ENCODE peak calls at places on chromosomes 11 and 22, in seven cellular contexts. I, F, M, D, X, Q and P are unnamed samples.

GRCh38 chr11:45859661-45860140 is 12.4 kb downstream of the CRY2 start:
- DNase-seq in I (no peak), F (no peak), M (peak), D (no peak), X (no peak), Q (no peak), P (no peak)

GRCh38 chr11:128796275-128796674 is 70.8 kb downstream of the KCNJ1 start:
- DNase-seq in I (no peak), F (peak), M (no peak), D (no peak), X (no peak), Q (peak), P (peak)

GRCh38 chr11:92227954-92228935 is 3.6 kb downstream of the FAT3 start:
- DNase-seq in I (no peak), F (no peak), M (peak), D (no peak), X (no peak), Q (no peak), P (no peak)

GRCh38 chr22:37445501-37445900 is 18.2 kb upstream of the ELFN2 start:
- DNase-seq in I (no peak), F (no peak), M (no peak), D (no peak), X (no peak), Q (no peak), P (no peak)

GRCh38 chr11:43830928-43831440 is 49.6 kb upstream of the ALKBH3 start:
- DNase-seq in I (peak), F (no peak), M (no peak), D (no peak), X (peak), Q (no peak), P (no peak)

GRCh38 chr11:1570001-1570453 is 2.0 kb downstream of the DUSP8 start:
- DNase-seq in I (peak), F (no peak), M (peak), D (no peak), X (no peak), Q (no peak), P (no peak)

GRCh38 chr11:121163658-121164308 is 62.7 kb downstream of the TECTA start:
- DNase-seq in I (no peak), F (peak), M (no peak), D (no peak), X (no peak), Q (no peak), P (no peak)

GRCh38 chr11:26901162-26901561 is 92.8 kb upstream of the FIBIN start:
- DNase-seq in I (no peak), F (no peak), M (no peak), D (no peak), X (no peak), Q (no peak), P (no peak)

GRCh38 chr11:14578551-14578956 is 58.4 kb upstream of the PSMA1 start:
- DNase-seq in I (peak), F (peak), M (peak), D (no peak), X (peak), Q (no peak), P (no peak)

GRCh38 chr11:103257360-103257759 is 148.1 kb downstream of the DYNC2H1 start:
- DNase-seq in I (peak), F (no peak), M (peak), D (no peak), X (no peak), Q (no peak), P (no peak)

GRCh38 chr22:19451570-19451969 is 4.1 kb upstream of the C22orf39 start:
- DNase-seq in I (no peak), F (no peak), M (no peak), D (no peak), X (no peak), Q (no peak), P (no peak)

GRCh38 chr11:112016088-112016764 is 9.0 kb upstream of the DLAT start:
- DNase-seq in I (no peak), F (no peak), M (no peak), D (no peak), X (no peak), Q (peak), P (peak)

GRCh38 chr11:2762031-2762380 is 62.2 kb upstream of the KCNQ1OT1 start:
- DNase-seq in I (no peak), F (no peak), M (no peak), D (no peak), X (no peak), Q (no peak), P (no peak)

GRCh38 chr11:63906585-63906984 is 10.4 kb downstream of the RCOR2 start:
- DNase-seq in I (no peak), F (no peak), M (peak), D (peak), X (peak), Q (no peak), P (no peak)

GRCh38 chr22:24376606-24377005 is 50.8 kb upstream of the ADORA2A start:
- DNase-seq in I (no peak), F (no peak), M (no peak), D (no peak), X (no peak), Q (no peak), P (no peak)

GRCh38 chr22:24601217-24602104 is 1.5 kb upstream of the GGT1 start:
- DNase-seq in I (peak), F (no peak), M (peak), D (peak), X (no peak), Q (no peak), P (no peak)

GRCh38 chr11:131762346-131763110 is 392.1 kb downstream of the NTM start:
- DNase-seq in I (no peak), F (no peak), M (no peak), D (no peak), X (no peak), Q (no peak), P (no peak)

GRCh38 chr11:355581-356458 is 13.5 kb upstream of the B4GALNT4 start:
- DNase-seq in I (peak), F (peak), M (peak), D (peak), X (peak), Q (peak), P (peak)

GRCh38 chr22:45553333-45554039 is 50.8 kb downstream of the FBLN1 start:
- DNase-seq in I (peak), F (no peak), M (peak), D (peak), X (peak), Q (peak), P (peak)
- TF ChIP-seq POLR2AphosphoS5 in I (no peak), F (no peak), M (no peak), D (no peak), X (no peak), Q (no peak), P (no peak)

GRCh38 chr11:124872280-124872679 is 7.0 kb downstream of the ROBO3 start:
- DNase-seq in I (no peak), F (no peak), M (no peak), D (no peak), X (no peak), Q (no peak), P (no peak)
- TF ChIP-seq TAF1 in I (no peak), F (no peak), M (no peak), D (no peak), X (no peak), Q (no peak), P (no peak)

GRCh38 chr22:50285568-50286229 is 15.5 kb upstream of the MAPK11 start:
- DNase-seq in I (no peak), F (no peak), M (no peak), D (no peak), X (no peak), Q (no peak), P (no peak)

GRCh38 chr22:50287731-50288130 is 17.6 kb upstream of the MAPK11 start:
- DNase-seq in I (no peak), F (no peak), M (no peak), D (no peak), X (no peak), Q (no peak), P (no peak)

GRCh38 chr22:50284479-50284878 is 14.3 kb upstream of the MAPK11 start:
- DNase-seq in I (no peak), F (no peak), M (no peak), D (no peak), X (no peak), Q (no peak), P (no peak)

GRCh38 chr22:50286701-50287318 is 16.6 kb upstream of the MAPK11 start:
- DNase-seq in I (no peak), F (no peak), M (no peak), D (no peak), X (no peak), Q (no peak), P (no peak)

GRCh38 chr22:50286275-50286674 is 16.1 kb upstream of the MAPK11 start:
- DNase-seq in I (no peak), F (no peak), M (no peak), D (no peak), X (no peak), Q (no peak), P (no peak)
- TF ChIP-seq POLR2AphosphoS5 in I (no peak), F (no peak), M (no peak), D (no peak), X (no peak), Q (no peak), P (no peak)

DNA sequence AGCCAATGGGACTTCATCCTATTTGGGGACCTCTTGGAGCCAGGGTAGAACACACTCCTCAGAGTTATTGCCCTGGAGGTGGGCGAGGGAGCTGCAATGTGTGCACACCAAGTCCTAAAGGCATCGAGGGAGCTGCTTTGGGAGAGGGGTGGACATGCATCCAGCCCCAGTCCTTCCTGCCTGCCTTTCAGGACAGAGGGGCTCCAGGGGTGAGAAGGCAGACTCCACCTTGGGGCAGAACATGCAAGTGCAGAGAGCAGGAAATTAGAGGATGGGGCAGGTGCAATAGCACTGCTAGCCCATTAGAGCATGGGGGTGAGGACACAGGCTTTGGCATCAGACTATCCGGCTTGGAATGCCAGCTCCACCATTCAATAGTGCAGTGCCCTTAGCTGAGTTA is 288.5 kb downstream of the OPCML start:
- DNase-seq in I (no peak), F (no peak), M (no peak), D (peak), X (no peak), Q (no peak), P (no peak)
- TF ChIP-seq TAF1 in I (no peak), F (no peak), M (no peak), D (no peak), X (no peak), Q (no peak), P (no peak)

DNA sequence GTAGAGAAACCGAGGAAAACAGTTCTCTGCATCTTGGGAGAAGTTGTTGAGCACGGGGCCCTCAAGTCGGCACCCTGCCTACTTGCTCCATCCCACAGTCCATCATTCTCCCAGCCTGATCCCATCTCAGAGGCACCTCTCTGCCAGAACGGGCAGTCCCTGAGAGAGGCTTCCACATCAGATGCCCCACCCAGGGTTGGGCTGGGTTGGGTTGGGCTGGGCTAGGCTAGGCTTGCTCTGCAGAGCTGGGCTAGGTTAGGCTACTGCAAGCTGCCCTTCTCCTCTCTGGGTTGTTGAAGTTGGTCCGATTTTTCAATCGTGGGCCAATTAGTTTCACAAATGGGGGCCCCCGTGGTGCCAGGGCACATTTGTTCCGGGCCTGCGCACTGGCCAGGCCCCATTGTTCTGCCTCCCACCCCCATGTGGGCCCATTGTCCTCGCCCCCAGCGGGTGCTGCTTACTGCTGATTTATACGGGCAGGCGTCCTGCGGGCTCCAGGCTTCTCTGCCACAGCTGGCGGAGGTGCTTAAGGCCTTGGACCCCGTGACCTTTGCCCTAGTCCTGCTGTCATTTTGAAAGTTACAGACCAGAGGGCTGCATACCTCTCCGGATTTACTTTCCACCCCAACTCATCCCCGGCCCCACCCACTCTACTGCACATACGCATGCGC is 63.7 kb upstream of the NNMT start:
- DNase-seq in I (no peak), F (no peak), M (no peak), D (peak), X (no peak), Q (no peak), P (no peak)
- TF ChIP-seq POLR2AphosphoS5 in I (no peak), F (no peak), M (no peak), D (no peak), X (no peak), Q (no peak), P (no peak)

DNA sequence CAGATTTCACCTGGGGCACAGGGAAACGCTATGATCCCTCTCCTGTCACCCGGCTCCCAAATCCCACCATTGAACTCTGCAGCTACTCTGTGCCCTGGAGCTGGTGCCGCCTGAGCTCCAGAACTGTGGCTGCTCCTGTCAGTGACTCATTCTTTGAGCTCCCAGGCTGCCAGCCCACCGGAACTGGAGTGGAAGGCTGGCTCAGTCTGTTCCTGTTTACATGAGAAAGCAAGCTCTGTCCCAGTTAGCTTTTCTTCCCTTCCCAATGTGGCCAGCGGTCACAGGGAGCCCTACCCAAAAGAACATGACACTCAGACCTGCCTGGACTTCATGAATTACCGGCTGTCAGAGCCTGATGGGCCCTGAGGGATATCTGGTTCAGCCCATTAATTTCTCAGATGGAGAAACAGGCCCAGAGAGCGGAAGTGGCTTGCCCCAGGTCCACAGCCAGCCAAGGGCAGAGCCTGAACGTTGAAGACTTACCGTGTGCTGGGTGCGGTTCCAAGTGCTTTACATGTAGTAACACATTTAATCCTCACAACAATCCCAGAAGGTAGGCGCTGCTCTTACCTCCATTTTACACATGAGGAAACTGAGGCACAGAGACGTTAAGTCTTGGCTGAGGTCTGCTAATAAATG is 23.8 kb upstream of the IGSF22 start:
- DNase-seq in I (peak), F (no peak), M (peak), D (no peak), X (no peak), Q (no peak), P (no peak)
- TF ChIP-seq TAF1 in I (no peak), F (no peak), M (peak), D (no peak), X (no peak), Q (no peak), P (no peak)

DNA sequence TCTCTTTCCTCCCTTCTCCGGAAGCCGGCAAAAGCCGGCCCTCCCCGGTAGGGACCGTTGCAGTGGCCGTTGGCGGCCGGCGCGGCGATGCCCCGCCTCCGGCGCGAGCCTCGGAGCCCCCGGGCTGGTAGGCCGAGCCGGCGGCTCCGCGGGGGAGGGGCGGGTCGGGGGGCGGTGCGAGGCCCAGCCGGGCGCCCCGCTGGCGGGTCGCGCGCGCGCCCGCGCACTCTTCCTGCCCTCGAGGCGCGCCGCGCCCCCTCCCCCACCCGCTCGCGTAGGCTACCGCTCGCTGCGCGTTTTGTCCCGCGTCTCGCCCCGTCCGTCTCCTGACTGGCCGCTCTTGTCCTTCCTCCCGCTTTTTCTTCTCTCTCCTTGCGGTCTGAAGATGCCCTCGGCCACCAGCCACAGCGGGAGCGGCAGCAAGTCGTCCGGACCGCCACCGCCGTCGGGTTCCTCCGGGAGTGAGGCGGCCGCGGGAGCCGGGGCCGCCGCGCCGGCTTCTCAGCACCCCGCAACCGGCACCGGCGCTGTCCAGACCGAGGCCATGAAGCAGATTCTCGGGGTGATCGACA is 591 bp downstream of the CAPRIN1 start:
- DNase-seq in I (peak), F (no peak), M (peak), D (peak), X (peak), Q (peak), P (peak)
- TF ChIP-seq POLR2AphosphoS5 in I (peak), F (no peak), M (peak), D (peak), X (peak), Q (no peak), P (no peak)

GRCh38 chr11:62539238-62539925 is 7.2 kb downstream of the AHNAK start:
- DNase-seq in I (no peak), F (no peak), M (peak), D (peak), X (peak), Q (no peak), P (no peak)
- TF ChIP-seq TAF1 in I (no peak), F (no peak), M (no peak), D (no peak), X (no peak), Q (no peak), P (no peak)

GRCh38 chr11:65382804-65383368 is 440 bp upstream of the SLC25A45 start:
- DNase-seq in I (no peak), F (no peak), M (peak), D (no peak), X (no peak), Q (no peak), P (no peak)

GRCh38 chr11:65380460-65381126 is 1.9 kb downstream of the SLC25A45 start:
- DNase-seq in I (no peak), F (no peak), M (no peak), D (no peak), X (no peak), Q (no peak), P (no peak)

GRCh38 chr11:65379698-65380459 is 2.6 kb downstream of the SLC25A45 start:
- DNase-seq in I (no peak), F (no peak), M (no peak), D (no peak), X (no peak), Q (no peak), P (no peak)

GRCh38 chr11:65382036-65382803 is at the start of gene SLC25A45:
- DNase-seq in I (peak), F (peak), M (peak), D (peak), X (peak), Q (no peak), P (peak)

GRCh38 chr11:65381721-65382035 is 768 bp downstream of the SLC25A45 start:
- DNase-seq in I (peak), F (no peak), M (no peak), D (no peak), X (no peak), Q (no peak), P (no peak)
- TF ChIP-seq POLR2AphosphoS5 in I (no peak), F (peak), M (no peak), D (no peak), X (no peak), Q (no peak), P (no peak)

DNA sequence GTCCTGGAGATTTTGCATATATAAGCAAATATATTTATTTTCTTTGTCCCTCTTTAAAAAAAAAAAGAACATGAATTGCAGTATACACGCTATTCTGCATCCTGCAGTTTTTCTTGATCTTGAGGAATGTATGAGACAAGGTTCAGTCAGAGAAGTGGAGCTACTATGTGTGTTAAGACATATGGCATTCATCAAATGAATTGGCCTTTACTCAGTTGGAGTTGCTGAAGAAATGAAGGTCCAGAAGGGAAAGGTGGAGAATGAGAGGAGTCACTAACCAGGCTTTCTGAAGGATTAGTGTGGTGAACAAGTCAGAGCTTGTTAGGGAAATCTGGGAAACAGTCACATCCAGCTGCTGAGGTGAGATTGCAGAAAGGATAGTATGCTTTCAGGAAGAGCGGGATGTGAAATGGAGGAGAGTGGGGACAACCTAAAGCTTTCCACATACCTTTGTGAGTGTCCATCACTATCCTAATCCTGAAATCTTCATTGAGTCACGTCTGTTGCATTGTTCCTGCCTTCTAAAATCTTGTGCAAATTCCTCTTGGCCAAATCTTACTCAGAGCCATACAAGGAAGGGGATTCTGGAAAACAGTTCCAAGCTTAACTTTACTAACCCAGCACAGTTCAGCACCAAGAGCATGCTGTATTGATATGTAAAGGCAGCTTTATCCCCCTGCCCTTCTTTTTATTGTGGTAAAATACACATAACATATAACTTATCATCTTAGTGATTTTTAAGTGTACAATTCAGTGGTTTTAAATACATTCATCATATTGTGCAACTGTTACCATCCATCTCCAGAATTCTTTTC is 11.4 kb upstream of the PITPNB start:
- DNase-seq in I (no peak), F (no peak), M (no peak), D (no peak), X (no peak), Q (no peak), P (no peak)
- TF ChIP-seq TAF1 in I (no peak), F (no peak), M (no peak), D (no peak), X (no peak), Q (no peak), P (no peak)